ENCODE peak calls at places on chromosomes 12 and 14, in five cellular contexts. D is A549; N is activated CD8-positive, alpha-beta memory T cell treated with anti-CD3 and anti-CD28 coated beads for 1 hour; Q is HepG2; B is activated T-cell treated with anti-CD3 and anti-CD28 coated beads for 1 hour. G is an unnamed sample.

GRCh38 chr12:21850419-21850818 is 75.9 kb upstream of the KCNJ8 start:
- DNase-seq in D (no peak), N (no peak), Q (no peak), B (no peak), G (no peak)

GRCh38 chr12:51923506-51924365 is 16.4 kb downstream of the ACVRL1 start:
- DNase-seq in D (peak), N (peak), Q (no peak), B (peak), G (peak)

GRCh38 chr14:95068091-95068490 is 89.2 kb downstream of the DICER1 start:
- DNase-seq in D (no peak), N (no peak), Q (no peak), B (no peak), G (no peak)

GRCh38 chr12:11577658-11578260 is 71.7 kb upstream of the ETV6 start:
- DNase-seq in D (no peak), N (no peak), Q (no peak), B (no peak), G (no peak)

GRCh38 chr12:91179315-91179714 is 3.3 kb downstream of the DCN start:
- DNase-seq in D (no peak), N (no peak), Q (no peak), B (no peak), G (no peak)

GRCh38 chr12:91094036-91094660 is 17.1 kb downstream of the LUM start:
- DNase-seq in D (no peak), N (no peak), Q (no peak), B (no peak), G (no peak)

GRCh38 chr14:105878554-105878953 is 352.2 kb downstream of the TMEM121 start:
- DNase-seq in D (no peak), N (no peak), Q (no peak), B (no peak), G (no peak)

GRCh38 chr14:92625213-92625612 is 111.6 kb downstream of the RIN3 start:
- DNase-seq in D (peak), N (no peak), Q (no peak), B (no peak), G (no peak)

GRCh38 chr14:54450535-54450934 is 9.4 kb upstream of the CNIH1 start:
- DNase-seq in D (no peak), N (no peak), Q (no peak), B (no peak), G (no peak)

GRCh38 chr12:63862187-63863107 is 17.9 kb downstream of the SRGAP1 start:
- DNase-seq in D (peak), N (no peak), Q (peak), B (no peak), G (peak)

GRCh38 chr12:90618606-90619005 is 336.4 kb downstream of the CCER1 start:
- DNase-seq in D (no peak), N (no peak), Q (no peak), B (no peak), G (no peak)

GRCh38 chr12:119740835-119741234 is 72.9 kb downstream of the PRKAB1 start:
- DNase-seq in D (no peak), N (no peak), Q (no peak), B (no peak), G (no peak)

GRCh38 chr14:34616360-34616759 is 13.6 kb downstream of the SNX6 start:
- DNase-seq in D (no peak), N (no peak), Q (no peak), B (no peak), G (no peak)

GRCh38 chr12:26791328-26791791 is 41.6 kb downstream of the ITPR2 start:
- DNase-seq in D (no peak), N (no peak), Q (no peak), B (no peak), G (peak)

GRCh38 chr12:92158711-92159534 is 13.3 kb upstream of the BTG1 start:
- DNase-seq in D (no peak), N (no peak), Q (no peak), B (no peak), G (no peak)

GRCh38 chr12:122811777-122812176 is 23.5 kb upstream of the HIP1R start:
- DNase-seq in D (no peak), N (no peak), Q (no peak), B (no peak), G (no peak)

GRCh38 chr12:14510574-14510973 is 57.1 kb downstream of the PLBD1 start:
- DNase-seq in D (no peak), N (no peak), Q (no peak), B (no peak), G (no peak)

GRCh38 chr12:131390408-131391100 is 320.3 kb upstream of the SFSWAP start:
- DNase-seq in D (peak), N (no peak), Q (no peak), B (no peak), G (peak)

GRCh38 chr12:59472273-59472672 is 123.6 kb upstream of the SLC16A7 start:
- DNase-seq in D (no peak), N (no peak), Q (no peak), B (no peak), G (no peak)

GRCh38 chr12:41772478-41772877 is 372.2 kb downstream of the GXYLT1 start:
- DNase-seq in D (no peak), N (no peak), Q (no peak), B (no peak), G (no peak)

GRCh38 chr12:78229491-78230209 is 399.0 kb downstream of the NAV3 start:
- DNase-seq in D (peak), N (no peak), Q (peak), B (no peak), G (peak)

GRCh38 chr12:4518106-4518728 is 20.5 kb upstream of the RAD51AP1 start:
- DNase-seq in D (no peak), N (no peak), Q (no peak), B (no peak), G (no peak)

GRCh38 chr14:73170686-73171085 is 34.4 kb downstream of the PSEN1 start:
- DNase-seq in D (no peak), N (no peak), Q (no peak), B (no peak), G (no peak)

GRCh38 chr14:55427439-55427838 is 13.0 kb downstream of the TBPL2 start:
- DNase-seq in D (no peak), N (no peak), Q (no peak), B (no peak), G (no peak)

GRCh38 chr12:132408626-132409494 is 79.5 kb upstream of the GALNT9 start:
- DNase-seq in D (no peak), N (no peak), Q (no peak), B (no peak), G (no peak)

GRCh38 chr12:1978078-1978477 is 26.2 kb downstream of the DCP1B start:
- DNase-seq in D (no peak), N (no peak), Q (no peak), B (no peak), G (no peak)

GRCh38 chr12:50458606-50459005 is 46.2 kb upstream of the DIP2B start:
- DNase-seq in D (no peak), N (no peak), Q (no peak), B (no peak), G (no peak)

GRCh38 chr12:115160290-115161108 is 476.5 kb upstream of the TBX3 start:
- DNase-seq in D (no peak), N (no peak), Q (no peak), B (no peak), G (no peak)

GRCh38 chr12:57803317-57803893 is 15.1 kb downstream of the AVIL start:
- DNase-seq in D (peak), N (peak), Q (peak), B (no peak), G (peak)

GRCh38 chr14:35215110-35215872 is 76.9 kb upstream of the PSMA6 start:
- DNase-seq in D (peak), N (no peak), Q (peak), B (no peak), G (peak)

G was measured in HT-29.